ENCODE peak calls at places on chromosomes 4 and X, in four cellular contexts. F, B, I and L are unnamed samples.

GRCh38 chr4:98780111-98780549 is 121.7 kb upstream of the TSPAN5 start:
- DNase-seq in F (no peak), B (no peak), I (no peak), L (peak; percentile 66)

GRCh38 chr4:183506389-183506735 is 1.5 kb downstream of the ING2 start:
- DNase-seq in I (no peak), F (no peak), B (no peak), L (no peak)

GRCh38 chr4:61462451-61463326 is 262.6 kb downstream of the ADGRL3 start:
- DNase-seq in F (no peak), B (no peak), I (peak; percentile 96), L (no peak)

GRCh38 chrX:102976290-102976689 is 39.2 kb downstream of the RAB40AL start:
- DNase-seq in F (no peak), I (peak; percentile 36), B (no peak), L (no peak)

GRCh38 chr4:56730097-56730496 is 49.0 kb upstream of the HOPX start:
- DNase-seq in B (no peak), F (no peak), I (peak; percentile 25), L (no peak)

GRCh38 chrX:47283015-47283771 is 50.4 kb downstream of the USP11 start:
- DNase-seq in I (no peak), B (no peak), F (peak; percentile 26), L (peak; percentile 0)

GRCh38 chrX:4936315-4936714 is 1222.9 kb upstream of the PRKX start:
- DNase-seq in F (no peak), I (no peak), B (no peak), L (no peak)

GRCh38 chrX:120486786-120487185 is 17.7 kb upstream of the LAMP2 start:
- DNase-seq in I (no peak), F (no peak), B (no peak), L (no peak)

GRCh38 chrX:17654116-17654515 is 83.2 kb upstream of the SCML1 start:
- DNase-seq in F (peak; percentile 9), I (no peak), B (no peak), L (no peak)

GRCh38 chrX:65667503-65668355 is at the start of gene MSN:
- DNase-seq in I (peak; percentile 66), F (no peak), B (peak; percentile 81), L (peak; percentile 79)

GRCh38 chr4:24195976-24196736 is 306.3 kb upstream of the PPARGC1A start:
- DNase-seq in I (no peak), F (no peak), B (no peak), L (no peak)

GRCh38 chrX:2614911-2615310 is 76.2 kb upstream of the CD99 start:
- DNase-seq in F (no peak), B (no peak), I (peak; percentile 35), L (no peak)

GRCh38 chrX:48466696-48467095 is 3.4 kb downstream of the SLC38A5 start:
- DNase-seq in I (no peak), B (no peak), F (no peak), L (no peak)

GRCh38 chr4:184345573-184345922 is 127.9 kb upstream of the ENPP6 start:
- DNase-seq in B (peak; percentile 47), F (no peak), I (no peak), L (no peak)

GRCh38 chr4:167838686-167839085 is 253.7 kb upstream of the ANXA10 start:
- DNase-seq in I (no peak), F (no peak), B (no peak), L (no peak)

GRCh38 chr4:7973545-7973981 is 33.9 kb upstream of the AFAP1 start:
- DNase-seq in F (no peak), B (peak; percentile 42), I (peak; percentile 85), L (no peak)

GRCh38 chr4:158170691-158171455 is 2.0 kb downstream of the GASK1B start:
- DNase-seq in B (peak; percentile 65), F (peak; percentile 19), I (peak; percentile 53), L (peak; percentile 38)

GRCh38 chrX:124346877-124347241 is 496 bp downstream of the SH2D1A start:
- DNase-seq in B (no peak), F (no peak), I (no peak), L (no peak)

GRCh38 chr4:22003878-22004277 is 55.3 kb upstream of the KCNIP4 start:
- DNase-seq in I (no peak), F (no peak), B (no peak), L (peak; percentile 9)

GRCh38 chr4:82562553-82562854 is 716 bp upstream of the TMEM150C start:
- DNase-seq in F (no peak), I (no peak), B (no peak), L (no peak)

GRCh38 chrX:30196322-30196721 is 19.0 kb upstream of the MAGEB2 start:
- DNase-seq in B (no peak), F (no peak), I (peak; percentile 38), L (peak; percentile 24)

GRCh38 chrX:154036513-154036912 is 16.8 kb upstream of the IRAK1 start:
- DNase-seq in I (no peak), B (no peak), F (no peak), L (no peak)

GRCh38 chr4:84159767-84160166 is 339.3 kb downstream of the NKX6-1 start:
- DNase-seq in I (peak; percentile 45), F (peak; percentile 69), B (peak; percentile 17), L (peak; percentile 10)

GRCh38 chr4:132504438-132504837 is 644.7 kb upstream of the PCDH10 start:
- DNase-seq in F (no peak), I (peak; percentile 51), B (no peak), L (no peak)

GRCh38 chrX:110541266-110541665 is 182.6 kb downstream of the RTL9 start:
- DNase-seq in I (no peak), B (no peak), F (no peak), L (no peak)

GRCh38 chr4:138981930-138982390 is 33.6 kb upstream of the NOCT start:
- DNase-seq in B (no peak), F (no peak), I (peak; percentile 55), L (no peak)

GRCh38 chr4:48944659-48945290 is 38.2 kb upstream of the OCIAD2 start:
- DNase-seq in F (peak; percentile 32), B (peak; percentile 23), I (peak; percentile 30), L (peak; percentile 45)

GRCh38 chr4:65798498-65799127 is 128.3 kb upstream of the EPHA5 start:
- DNase-seq in F (no peak), B (no peak), I (no peak), L (no peak)

GRCh38 chrX:115311666-115312065 is 22.2 kb downstream of the LUZP4 start:
- DNase-seq in I (no peak), B (no peak), F (no peak), L (no peak)

DNA sequence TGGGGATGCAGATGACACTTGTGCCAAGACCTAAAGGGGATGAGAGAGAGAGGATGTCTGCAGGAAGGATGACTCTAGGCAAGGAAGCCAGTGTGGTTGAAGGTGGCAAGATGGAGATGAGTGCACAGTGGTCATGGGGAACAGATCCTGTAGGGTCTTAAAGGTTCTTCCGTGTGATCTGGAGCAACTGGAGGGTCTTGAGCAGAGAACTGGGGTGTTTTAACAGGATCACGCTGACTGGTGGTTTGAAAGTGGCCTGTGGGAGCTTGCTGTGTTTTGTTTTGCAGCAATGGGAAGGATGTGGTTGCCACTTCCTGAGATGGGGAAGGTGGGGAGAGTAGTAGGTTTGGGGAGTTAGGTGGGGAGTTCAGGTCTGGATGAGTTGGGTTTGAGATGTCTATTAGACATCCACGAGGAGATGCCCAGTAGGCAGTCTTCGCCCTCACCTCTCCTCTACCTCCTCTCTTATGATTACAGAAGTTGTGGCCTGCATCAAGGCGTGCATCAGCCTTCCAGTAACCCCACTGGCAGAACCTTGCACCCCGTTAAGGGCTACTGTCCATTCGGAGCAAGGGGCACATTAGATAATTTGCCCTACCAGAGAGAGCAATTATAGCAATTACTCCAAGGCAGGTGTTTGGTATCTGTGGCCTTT is 1.4 kb upstream of the STBD1 start:
- DNase-seq in I (no peak), F (no peak), B (no peak), L (no peak)
- H3K4me3 ChIP-seq in I (peak overlapping the region; percentile 99), F (no peak overlapping the region), B (no peak overlapping the region), L (peak overlapping the region; percentile 68)

GRCh38 chr4:38065181-38065580 is 105.0 kb downstream of the PTTG2 start:
- DNase-seq in I (no peak), B (no peak), F (no peak), L (no peak)

GRCh38 chr4:38062894-38063168 is 102.6 kb downstream of the PTTG2 start:
- DNase-seq in B (no peak), I (no peak), F (no peak), L (no peak)

GRCh38 chr4:38065900-38066299 is 105.7 kb downstream of the PTTG2 start:
- DNase-seq in F (no peak), I (no peak), B (no peak), L (no peak)

GRCh38 chr4:38060829-38061431 is 100.7 kb downstream of the PTTG2 start:
- DNase-seq in I (no peak), F (peak; percentile 67), B (no peak), L (no peak)

GRCh38 chr4:38062088-38062893 is 102.1 kb downstream of the PTTG2 start:
- DNase-seq in I (peak; percentile 73), F (peak; percentile 76), B (peak; percentile 85), L (peak; percentile 89)
- H3K4me3 ChIP-seq in I (no peak overlapping the region), F (peak overlapping the region; percentile 45), B (peak overlapping the region; percentile 7), L (no peak overlapping the region)

DNA sequence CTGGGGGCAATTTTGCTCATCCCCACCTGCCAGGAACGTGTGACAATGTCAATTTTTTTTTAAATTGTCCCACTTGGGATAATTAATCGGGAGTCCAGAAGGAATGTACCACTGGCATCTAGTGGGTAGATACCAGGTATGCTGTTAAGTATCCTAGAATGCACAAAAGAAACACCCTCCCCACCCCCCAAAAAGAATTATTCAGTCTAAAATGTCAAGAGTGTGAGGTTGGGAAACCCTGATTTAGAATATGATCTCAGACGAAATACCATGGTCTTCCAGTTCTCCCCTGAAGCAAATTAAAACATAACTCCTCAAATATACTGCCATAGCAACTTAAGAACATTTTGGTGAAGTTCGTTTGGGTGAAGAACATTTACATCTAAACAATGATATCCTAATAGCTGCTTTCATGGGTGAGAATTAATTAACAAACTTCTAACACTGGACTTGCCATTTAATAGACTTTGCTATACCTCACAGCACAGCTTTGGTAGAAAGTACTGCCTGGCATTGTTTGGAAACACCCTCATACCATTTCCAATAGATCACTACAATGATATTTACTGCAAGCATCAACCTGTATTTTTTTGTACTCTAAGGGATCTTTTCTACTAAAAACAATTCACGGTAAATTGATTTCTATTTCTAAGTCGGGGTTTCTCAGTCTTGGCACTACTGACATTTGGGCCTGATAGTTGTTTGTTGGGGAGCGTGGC is 36.5 kb downstream of the SH3RF1 start:
- DNase-seq in B (no peak), F (no peak), I (no peak), L (no peak)
- H3K4me3 ChIP-seq in B (no peak overlapping the region), F (no peak overlapping the region), I (no peak overlapping the region), L (no peak overlapping the region)

DNA sequence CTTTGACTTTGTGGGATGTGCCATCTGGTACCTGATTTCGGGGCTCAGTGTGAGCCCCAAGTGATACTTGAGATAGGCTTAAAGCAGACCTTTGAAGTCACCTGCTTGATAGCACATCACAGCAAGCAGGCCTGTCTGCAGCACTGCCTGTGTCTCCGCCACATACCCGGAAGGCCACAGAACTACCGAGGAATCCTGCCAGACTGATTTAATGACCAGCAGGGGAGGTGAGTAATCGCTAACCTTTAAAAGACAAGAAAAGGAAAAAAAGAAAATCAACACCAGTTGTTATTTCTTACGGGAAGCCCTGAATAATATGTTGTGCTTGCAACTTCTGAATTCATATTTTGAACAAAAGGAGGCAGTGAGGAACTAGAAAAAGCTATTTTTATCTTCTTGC is 6.8 kb downstream of the PTCHD1 start:
- DNase-seq in F (no peak), I (peak; percentile 35), B (no peak), L (no peak)
- H3K4me3 ChIP-seq in F (no peak overlapping the region), I (no peak overlapping the region), B (no peak overlapping the region), L (no peak overlapping the region)

GRCh38 chr4:121379276-121379675 is 1.5 kb downstream of the QRFPR start:
- DNase-seq in B (no peak), I (no peak), F (no peak), L (no peak)
- H3K4me3 ChIP-seq in B (no peak overlapping the region), I (no peak overlapping the region), F (no peak overlapping the region), L (no peak overlapping the region)

GRCh38 chrX:125826774-125827451 is 339.2 kb downstream of the DCAF12L2 start:
- DNase-seq in F (no peak), B (no peak), I (no peak), L (peak; percentile 24)
- H3K4me3 ChIP-seq in F (no peak overlapping the region), B (no peak overlapping the region), I (no peak overlapping the region), L (no peak overlapping the region)